ENCODE peak calls at places on chromosomes 4 and X, in four cellular contexts. One of them, this sample, is unnamed.

GRCh38 chrX:39975094-39975865 is 122.5 kb downstream of the BCOR start:
- DNase-seq in K562: no peak
- DNase-seq in IMR-90: no peak
- DNase-seq in HepG2: peak
- DNase-seq in this sample: no peak

GRCh38 chr4:42331914-42332368 is 65.3 kb upstream of the SHISA3 start:
- DNase-seq in K562: no peak
- DNase-seq in IMR-90: peak
- DNase-seq in HepG2: no peak
- DNase-seq in this sample: peak

GRCh38 chr4:53654300-53654758 is 63.0 kb upstream of the LNX1 start:
- DNase-seq in K562: no peak
- DNase-seq in IMR-90: peak
- DNase-seq in HepG2: no peak
- DNase-seq in this sample: no peak

GRCh38 chr4:25925486-25926201 is 11.6 kb downstream of the SMIM20 start:
- DNase-seq in K562: peak
- DNase-seq in IMR-90: peak
- DNase-seq in HepG2: peak
- DNase-seq in this sample: peak

GRCh38 chr4:141395246-141395830 is 174.6 kb downstream of the ZNF330 start:
- DNase-seq in K562: no peak
- DNase-seq in IMR-90: peak
- DNase-seq in HepG2: no peak
- DNase-seq in this sample: no peak

GRCh38 chr4:121484633-121485032 is 103.8 kb upstream of the QRFPR start:
- DNase-seq in K562: peak
- DNase-seq in IMR-90: peak
- DNase-seq in HepG2: peak
- DNase-seq in this sample: peak

GRCh38 chr4:17376205-17376604 is 135.7 kb downstream of the QDPR start:
- DNase-seq in K562: no peak
- DNase-seq in IMR-90: peak
- DNase-seq in HepG2: no peak
- DNase-seq in this sample: no peak

GRCh38 chr4:167031534-167032156 is 202.6 kb downstream of the SPOCK3 start:
- DNase-seq in K562: no peak
- DNase-seq in IMR-90: peak
- DNase-seq in HepG2: no peak
- DNase-seq in this sample: no peak

GRCh38 chrX:66016905-66017658 is 22.8 kb downstream of the VSIG4 start:
- DNase-seq in K562: no peak
- DNase-seq in IMR-90: no peak
- DNase-seq in HepG2: no peak
- DNase-seq in this sample: no peak

GRCh38 chrX:136779346-136779781 is 1.4 kb downstream of the ARHGEF6 start:
- DNase-seq in K562: no peak
- DNase-seq in IMR-90: no peak
- DNase-seq in HepG2: no peak
- DNase-seq in this sample: no peak

GRCh38 chr4:19514276-19515070 is 737.2 kb upstream of the SLIT2 start:
- DNase-seq in K562: no peak
- DNase-seq in IMR-90: peak
- DNase-seq in HepG2: no peak
- DNase-seq in this sample: no peak

GRCh38 chr4:133720001-133720400 is 481.6 kb downstream of the PABPC4L start:
- DNase-seq in K562: no peak
- DNase-seq in IMR-90: no peak
- DNase-seq in HepG2: no peak
- DNase-seq in this sample: no peak

GRCh38 chr4:185307136-185307950 is 88.4 kb downstream of the LRP2BP start:
- DNase-seq in K562: no peak
- DNase-seq in IMR-90: peak
- DNase-seq in HepG2: no peak
- DNase-seq in this sample: no peak
- TF ChIP-seq MAZ in K562: no peak
- TF ChIP-seq MAZ in IMR-90: no peak
- TF ChIP-seq MAZ in HepG2: no peak
- TF ChIP-seq MAZ in this sample: no peak

DNA sequence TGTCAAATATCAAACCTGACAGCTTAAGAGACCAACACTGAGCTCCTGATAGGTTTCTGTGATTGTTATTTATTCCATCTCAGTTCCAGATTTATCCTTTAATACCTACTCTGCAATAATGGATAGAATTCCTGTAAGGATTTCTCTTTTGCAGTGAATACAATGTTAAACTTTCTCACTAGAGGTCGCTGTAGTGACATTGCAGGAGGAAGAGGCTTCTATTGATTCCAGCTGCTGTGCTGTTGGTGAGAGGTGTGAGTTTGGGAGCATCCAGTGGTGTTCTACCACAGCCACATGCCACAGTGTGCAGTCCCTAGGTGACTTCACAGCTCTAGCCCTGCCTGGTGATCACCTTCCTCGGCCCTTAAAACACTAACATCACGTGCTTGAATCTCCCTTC is 34.6 kb upstream of the DCAF8L2 start:
- DNase-seq in K562: no peak
- DNase-seq in IMR-90: peak
- DNase-seq in HepG2: peak
- DNase-seq in this sample: peak
- TF ChIP-seq MAZ in K562: no peak
- TF ChIP-seq MAZ in IMR-90: no peak
- TF ChIP-seq MAZ in HepG2: no peak
- TF ChIP-seq MAZ in this sample: no peak

GRCh38 chrX:31480696-31481095 is 408.9 kb upstream of the FTHL17 start:
- DNase-seq in K562: no peak
- DNase-seq in IMR-90: no peak
- DNase-seq in HepG2: no peak
- DNase-seq in this sample: no peak
- TF ChIP-seq MAZ in K562: no peak
- TF ChIP-seq MAZ in IMR-90: no peak
- TF ChIP-seq MAZ in HepG2: no peak
- TF ChIP-seq MAZ in this sample: no peak

DNA sequence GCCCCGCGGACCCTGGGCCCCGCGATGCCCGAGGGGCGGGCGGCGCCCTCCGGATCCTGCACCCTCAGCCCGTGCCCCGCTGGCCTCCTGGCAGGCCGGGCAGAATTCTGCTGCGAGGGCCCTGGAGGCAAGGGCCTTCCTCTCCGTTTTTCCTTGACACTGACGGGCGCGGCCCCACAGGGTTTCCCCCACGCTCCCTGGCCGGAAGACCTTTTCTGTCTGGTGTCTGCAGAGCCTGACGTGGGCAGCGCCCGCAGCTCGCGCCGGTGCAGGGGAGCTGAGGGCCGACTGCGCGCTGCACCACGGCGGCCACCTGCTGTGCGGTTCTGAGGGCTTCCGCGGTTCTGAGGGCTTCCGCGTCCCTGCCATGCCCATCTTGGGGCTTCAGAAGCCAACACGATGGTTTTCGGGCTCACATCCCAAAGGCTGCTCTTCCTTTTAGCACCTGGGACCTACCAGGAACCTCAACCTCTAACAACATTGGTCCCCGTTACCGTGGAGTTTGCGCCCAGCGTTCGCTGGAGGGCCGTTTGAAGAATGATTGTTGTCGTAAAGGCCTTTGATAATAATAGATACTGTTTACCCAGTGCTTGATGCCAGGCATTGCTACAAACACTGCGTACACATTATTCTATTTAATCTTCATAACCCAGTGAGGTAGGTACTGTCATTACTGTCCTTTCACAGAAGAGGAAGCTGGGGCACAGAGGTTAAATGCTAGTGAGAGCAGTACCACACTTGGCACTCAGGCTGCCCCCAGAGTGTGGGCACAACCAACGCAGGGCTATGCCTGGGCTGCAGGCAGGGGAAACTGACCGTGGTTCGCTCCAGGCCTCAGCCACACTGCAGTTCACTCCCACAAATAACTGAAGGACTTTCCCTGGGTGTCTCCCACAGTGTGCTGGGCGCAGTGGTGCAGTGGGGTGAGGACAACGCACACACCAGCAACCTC is 823 bp upstream of the ACSL1 start:
- DNase-seq in K562: peak
- DNase-seq in IMR-90: peak
- DNase-seq in HepG2: no peak
- DNase-seq in this sample: no peak
- TF ChIP-seq MAZ in K562: peak
- TF ChIP-seq MAZ in IMR-90: no peak
- TF ChIP-seq MAZ in HepG2: no peak
- TF ChIP-seq MAZ in this sample: no peak